ENCODE peak calls at places on chromosomes 2 and 18, in nine cellular contexts. T is Kasumi-1; Q is KBM-7; X is LNCaP clone FGC; H is neural progenitor cell; W is Calu3; R is fibroblast of the aortic adventitia; P is effector memory CD8-positive, alpha-beta T cell; L is HFFc6. U is an unnamed sample.

GRCh38 chr2:102433973-102434654 is 11.2 kb downstream of the IL18RAP start:
- DNase-seq in T (no peak), Q (no peak), X (no peak), H (no peak), W (no peak), R (no peak), P (no peak), L (no peak), U (no peak)

GRCh38 chr2:154720642-154721041 is 22.1 kb downstream of the KCNJ3 start:
- DNase-seq in T (no peak), Q (no peak), X (no peak), H (no peak), W (no peak), R (no peak), P (no peak), L (no peak), U (no peak)

GRCh38 chr2:160561551-160562280 is 68.1 kb upstream of the RBMS1 start:
- DNase-seq in T (no peak), Q (no peak), X (no peak), H (no peak), W (no peak), R (peak), P (no peak), L (peak), U (no peak)

GRCh38 chr2:101983486-101983885 is 8.3 kb upstream of the IL1R2 start:
- DNase-seq in T (no peak), Q (no peak), X (no peak), H (no peak), W (no peak), R (peak), P (no peak), L (peak), U (no peak)

GRCh38 chr18:8625693-8626092 is 16.5 kb downstream of the RAB12 start:
- DNase-seq in T (no peak), Q (no peak), X (no peak), H (no peak), W (no peak), R (no peak), P (no peak), L (no peak), U (no peak)

GRCh38 chr2:217291259-217291658 is 431.4 kb upstream of the TNP1 start:
- DNase-seq in T (no peak), Q (no peak), X (no peak), H (no peak), W (no peak), R (no peak), P (no peak), L (no peak), U (no peak)

GRCh38 chr18:69469444-69469919 is 68.8 kb downstream of the DOK6 start:
- DNase-seq in T (no peak), Q (peak), X (peak), H (peak), W (no peak), R (no peak), P (peak), L (no peak), U (no peak)

GRCh38 chr2:188897096-188897495 is 77.1 kb upstream of the COL3A1 start:
- DNase-seq in T (no peak), Q (no peak), X (no peak), H (no peak), W (no peak), R (peak), P (no peak), L (peak), U (no peak)

GRCh38 chr18:6629635-6630140 is 99.8 kb upstream of the ARHGAP28 start:
- DNase-seq in T (no peak), Q (no peak), X (no peak), H (no peak), W (no peak), R (peak), P (no peak), L (peak), U (no peak)

GRCh38 chr18:48781990-48782368 is 168.8 kb downstream of the SMAD7 start:
- DNase-seq in T (no peak), Q (no peak), X (no peak), H (no peak), W (no peak), R (no peak), P (no peak), L (no peak), U (no peak)

GRCh38 chr2:241932895-241933174 is 63.3 kb downstream of the RTP5 start:
- DNase-seq in T (no peak), Q (no peak), X (no peak), H (no peak), W (no peak), R (no peak), P (no peak), L (no peak), U (no peak)

GRCh38 chr18:13726972-13727331 is 479 bp downstream of the RNMT start:
- DNase-seq in T (peak), Q (no peak), X (no peak), H (peak), W (peak), R (no peak), P (no peak), L (peak), U (peak)

GRCh38 chr2:180520206-180520605 is 460.2 kb upstream of the UBE2E3 start:
- DNase-seq in T (peak), Q (peak), X (no peak), H (no peak), W (peak), R (peak), P (no peak), L (peak), U (no peak)

GRCh38 chr2:236107971-236108625 is 60.1 kb downstream of the GBX2 start:
- DNase-seq in T (no peak), Q (no peak), X (no peak), H (no peak), W (no peak), R (no peak), P (no peak), L (no peak), U (no peak)

GRCh38 chr2:53519925-53520629 is 247.5 kb upstream of the CHAC2 start:
- DNase-seq in T (no peak), Q (no peak), X (no peak), H (no peak), W (no peak), R (no peak), P (no peak), L (no peak), U (no peak)

GRCh38 chr2:17375262-17375661 is 143.0 kb downstream of the RAD51AP2 start:
- DNase-seq in T (no peak), Q (no peak), X (no peak), H (no peak), W (no peak), R (no peak), P (no peak), L (no peak), U (no peak)

GRCh38 chr2:68974251-68974650 is at the start of gene GKN1:
- DNase-seq in T (no peak), Q (no peak), X (no peak), H (no peak), W (no peak), R (no peak), P (no peak), L (no peak), U (no peak)

GRCh38 chr2:145380436-145381017 is 860.6 kb upstream of the ZEB2 start:
- DNase-seq in T (no peak), Q (no peak), X (no peak), H (no peak), W (peak), R (peak), P (no peak), L (peak), U (no peak)

GRCh38 chr2:121804340-121804739 is 48.9 kb downstream of the TSN start:
- DNase-seq in T (peak), Q (peak), X (no peak), H (no peak), W (peak), R (no peak), P (no peak), L (no peak), U (no peak)

GRCh38 chr2:121992700-121993099 is 237.2 kb downstream of the TSN start:
- DNase-seq in T (no peak), Q (no peak), X (no peak), H (no peak), W (no peak), R (no peak), P (no peak), L (no peak), U (no peak)

GRCh38 chr2:37653805-37654378 is 17.6 kb downstream of the CDC42EP3 start:
- DNase-seq in T (peak), Q (peak), X (no peak), H (no peak), W (no peak), R (no peak), P (no peak), L (no peak), U (no peak)

GRCh38 chr2:196170681-196171247 is 614 bp downstream of the STK17B start:
- DNase-seq in T (peak), Q (peak), X (no peak), H (peak), W (no peak), R (peak), P (peak), L (peak), U (no peak)

GRCh38 chr2:3041841-3042600 is 335.6 kb downstream of the EIPR1 start:
- DNase-seq in T (no peak), Q (no peak), X (no peak), H (no peak), W (no peak), R (peak), P (no peak), L (no peak), U (no peak)

GRCh38 chr2:19287324-19287723 is 71.1 kb downstream of the OSR1 start:
- DNase-seq in T (no peak), Q (no peak), X (no peak), H (no peak), W (no peak), R (peak), P (no peak), L (no peak), U (no peak)

GRCh38 chr2:47509981-47510380 is 107.0 kb downstream of the MSH2 start:
- DNase-seq in T (no peak), Q (no peak), X (no peak), H (no peak), W (no peak), R (no peak), P (no peak), L (no peak), U (no peak)

GRCh38 chr2:28583899-28584553 is 88.2 kb downstream of the PLB1 start:
- DNase-seq in T (peak), Q (peak), X (no peak), H (no peak), W (peak), R (peak), P (no peak), L (peak), U (peak)

GRCh38 chr2:74893332-74893731 is 59.4 kb downstream of the HK2 start:
- DNase-seq in T (no peak), Q (no peak), X (no peak), H (no peak), W (no peak), R (peak), P (no peak), L (peak), U (no peak)

GRCh38 chr2:88738271-88738670 is 46.8 kb downstream of the RPIA start:
- DNase-seq in T (no peak), Q (no peak), X (no peak), H (no peak), W (no peak), R (peak), P (no peak), L (peak), U (no peak)

GRCh38 chr2:38653715-38654494 is 12.0 kb upstream of the GALM start:
- DNase-seq in T (no peak), Q (no peak), X (no peak), H (no peak), W (no peak), R (no peak), P (peak), L (no peak), U (no peak)

GRCh38 chr2:195642027-195642676 is 14.9 kb upstream of the SLC39A10 start:
- DNase-seq in T (peak), Q (peak), X (no peak), H (no peak), W (no peak), R (no peak), P (no peak), L (no peak), U (no peak)

GRCh38 chr2:171225302-171225980 is 64.7 kb upstream of the TLK1 start:
- DNase-seq in T (peak), Q (no peak), X (no peak), H (no peak), W (peak), R (peak), P (no peak), L (peak), U (no peak)

GRCh38 chr2:120381192-120381591 is 35.3 kb downstream of the INHBB start:
- DNase-seq in T (no peak), Q (no peak), X (no peak), H (no peak), W (no peak), R (no peak), P (no peak), L (no peak), U (no peak)

GRCh38 chr2:45821558-45822271 is 170.2 kb downstream of the PRKCE start:
- DNase-seq in T (no peak), Q (no peak), X (peak), H (no peak), W (peak), R (peak), P (no peak), L (peak), U (no peak)

GRCh38 chr2:197322729-197323720 is 12.4 kb upstream of the ANKRD44 start:
- DNase-seq in T (no peak), Q (peak), X (no peak), H (no peak), W (no peak), R (no peak), P (no peak), L (no peak), U (no peak)